ENCODE peak calls at places on chromosome 19, in four cellular contexts. One of them, this sample, is unnamed.

GRCh38 chr19:45075215-45076028 is 856 bp downstream of the ZNF296 start:
- DNase-seq in aorta: peak
- DNase-seq in lung: peak
- DNase-seq in body of pancreas: peak
- DNase-seq in this sample: peak

GRCh38 chr19:3625996-3626472 is 556 bp downstream of the CACTIN start:
- DNase-seq in body of pancreas: no peak
- DNase-seq in lung: no peak
- DNase-seq in aorta: no peak
- DNase-seq in this sample: no peak

GRCh38 chr19:40754611-40755247 is 3.7 kb downstream of the SNRPA start:
- DNase-seq in lung: no peak
- DNase-seq in aorta: no peak
- DNase-seq in body of pancreas: peak
- DNase-seq in this sample: no peak

GRCh38 chr19:17079710-17080440 is 4.3 kb downstream of the MYO9B start:
- DNase-seq in lung: peak
- DNase-seq in aorta: peak
- DNase-seq in body of pancreas: no peak
- DNase-seq in this sample: peak

GRCh38 chr19:47432499-47432898 is 13.2 kb upstream of the MEIS3 start:
- DNase-seq in aorta: no peak
- DNase-seq in body of pancreas: no peak
- DNase-seq in lung: no peak
- DNase-seq in this sample: no peak

GRCh38 chr19:16336571-16336970 is 11.9 kb downstream of the KLF2 start:
- DNase-seq in body of pancreas: no peak
- DNase-seq in aorta: no peak
- DNase-seq in lung: no peak
- DNase-seq in this sample: no peak

GRCh38 chr19:44356383-44357111 is at the start of gene ZNF112:
- DNase-seq in aorta: peak
- DNase-seq in lung: peak
- DNase-seq in body of pancreas: peak
- DNase-seq in this sample: peak

GRCh38 chr19:40791349-40791748 is 7.6 kb upstream of the EGLN2 start:
- DNase-seq in aorta: no peak
- DNase-seq in body of pancreas: no peak
- DNase-seq in lung: peak
- DNase-seq in this sample: peak

GRCh38 chr19:29321116-29321515 is 108.2 kb upstream of the UQCRFS1 start:
- DNase-seq in aorta: no peak
- DNase-seq in body of pancreas: no peak
- DNase-seq in lung: no peak
- DNase-seq in this sample: no peak

GRCh38 chr19:30135358-30135757 is 193.3 kb downstream of the URI1 start:
- DNase-seq in lung: no peak
- DNase-seq in aorta: peak
- DNase-seq in body of pancreas: no peak
- DNase-seq in this sample: no peak

GRCh38 chr19:15125232-15126067 is 18.2 kb downstream of the SYDE1 start:
- DNase-seq in aorta: peak
- DNase-seq in body of pancreas: peak
- DNase-seq in lung: peak
- DNase-seq in this sample: peak

GRCh38 chr19:43332058-43332922 is 21.2 kb upstream of the CD177 start:
- DNase-seq in lung: no peak
- DNase-seq in body of pancreas: no peak
- DNase-seq in aorta: no peak
- DNase-seq in this sample: no peak

DNA sequence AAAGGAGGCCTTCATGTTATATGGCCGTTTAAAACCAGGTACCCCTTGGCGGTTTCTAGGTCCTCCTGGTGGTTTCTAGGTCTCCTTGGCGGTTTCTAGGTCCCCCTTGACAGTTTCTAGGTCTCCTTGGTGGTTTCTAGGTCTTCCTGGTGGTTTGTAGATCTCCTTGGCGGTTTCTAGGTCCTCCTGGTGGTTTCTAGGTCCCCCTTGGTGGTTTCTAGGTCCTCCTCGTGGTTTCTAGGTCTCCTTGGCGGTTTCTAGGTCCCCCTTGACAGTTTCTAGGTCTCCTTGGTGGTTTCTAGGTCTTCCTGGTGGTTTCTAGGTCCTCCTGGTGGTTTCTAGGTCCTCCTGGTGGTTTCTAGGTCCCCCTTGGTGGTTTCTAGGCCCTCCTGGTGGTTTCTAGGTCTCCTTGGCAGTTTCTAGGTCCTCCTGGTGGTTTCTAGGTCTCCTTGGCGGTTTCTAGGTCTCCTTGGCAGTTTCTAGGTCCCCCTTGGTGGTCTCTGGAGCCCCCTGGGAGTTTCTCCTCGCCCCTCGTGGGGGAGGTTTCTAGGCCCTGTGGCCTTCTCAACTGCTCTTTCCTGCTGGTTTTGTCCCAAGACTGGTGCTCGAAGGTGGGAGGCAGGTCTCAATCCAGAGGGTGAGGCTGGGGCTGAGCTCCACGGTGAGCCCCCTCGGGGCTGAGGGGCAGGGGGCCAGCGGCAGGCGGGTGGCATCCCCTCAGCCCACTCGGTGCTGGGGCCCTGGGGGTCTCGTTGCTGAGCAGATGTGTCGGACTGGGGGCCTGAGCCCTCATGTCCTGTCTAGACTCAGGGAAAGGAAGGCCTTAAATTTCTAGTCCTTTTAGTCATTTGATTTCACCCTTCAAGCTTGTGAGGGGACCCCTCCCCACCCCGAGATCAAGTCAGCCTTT is 8.0 kb downstream of the HCN2 start:
- DNase-seq in lung: no peak
- DNase-seq in body of pancreas: no peak
- DNase-seq in aorta: no peak
- DNase-seq in this sample: no peak
- H3K27ac ChIP-seq in lung: no peak
- H3K27ac ChIP-seq in body of pancreas: no peak
- H3K27ac ChIP-seq in aorta: no peak
- H3K27ac ChIP-seq in this sample: no peak

GRCh38 chr19:7262470-7262869 is 31.7 kb downstream of the INSR start:
- DNase-seq in aorta: no peak
- DNase-seq in body of pancreas: no peak
- DNase-seq in lung: no peak
- DNase-seq in this sample: no peak
- H3K27ac ChIP-seq in aorta: no peak
- H3K27ac ChIP-seq in body of pancreas: peak
- H3K27ac ChIP-seq in lung: no peak
- H3K27ac ChIP-seq in this sample: no peak

GRCh38 chr19:41862445-41862986 is 2.5 kb downstream of the RPS19 start:
- DNase-seq in lung: no peak
- DNase-seq in body of pancreas: no peak
- DNase-seq in aorta: no peak
- DNase-seq in this sample: no peak
- H3K27ac ChIP-seq in lung: no peak
- H3K27ac ChIP-seq in body of pancreas: no peak
- H3K27ac ChIP-seq in aorta: no peak
- H3K27ac ChIP-seq in this sample: no peak

GRCh38 chr19:35756373-35757230 is at the start of gene HSPB6:
- DNase-seq in aorta: peak
- DNase-seq in body of pancreas: no peak
- DNase-seq in lung: no peak
- DNase-seq in this sample: peak

GRCh38 chr19:35755160-35755549 is 1.7 kb downstream of the HSPB6 start:
- DNase-seq in body of pancreas: no peak
- DNase-seq in lung: no peak
- DNase-seq in aorta: no peak
- DNase-seq in this sample: no peak

GRCh38 chr19:35755550-35756371 is 1.1 kb downstream of the HSPB6 start:
- DNase-seq in lung: no peak
- DNase-seq in aorta: peak
- DNase-seq in body of pancreas: peak
- DNase-seq in this sample: peak

GRCh38 chr19:35757749-35758608 is at the start of gene PROSER3:
- DNase-seq in lung: peak
- DNase-seq in aorta: peak
- DNase-seq in body of pancreas: peak
- DNase-seq in this sample: peak

DNA sequence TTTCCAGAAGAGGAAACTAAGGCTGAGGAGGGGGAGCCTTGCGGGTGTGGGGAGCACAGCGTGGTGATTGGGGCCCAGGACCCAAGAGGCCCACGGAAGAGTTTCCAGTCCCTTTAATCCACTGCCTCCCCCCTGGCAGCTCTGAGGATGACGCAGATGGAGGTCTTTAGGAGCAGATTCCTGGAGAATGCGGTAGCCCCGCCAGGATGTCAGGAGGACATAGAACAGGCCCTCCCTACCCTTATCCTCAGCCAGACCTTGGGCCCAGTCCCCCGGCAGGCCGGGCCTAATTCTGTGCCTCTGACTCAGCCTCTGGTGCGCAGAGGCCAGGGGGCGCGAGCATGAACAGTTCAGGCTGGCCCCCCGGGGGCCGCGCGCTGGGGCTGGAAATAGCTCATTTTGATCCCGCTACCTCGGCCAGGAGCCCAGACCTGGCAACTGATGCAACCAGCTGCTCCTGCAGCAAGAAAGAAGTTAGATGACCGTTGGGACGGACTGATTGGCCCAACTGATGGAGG is 461 bp upstream of the HSPB6 start:
- DNase-seq in body of pancreas: peak
- DNase-seq in lung: peak
- DNase-seq in aorta: peak
- DNase-seq in this sample: peak
- H3K27ac ChIP-seq in body of pancreas: peak
- H3K27ac ChIP-seq in lung: peak
- H3K27ac ChIP-seq in aorta: peak
- H3K27ac ChIP-seq in this sample: peak

GRCh38 chr19:6275170-6275744 is 4.5 kb downstream of the MLLT1 start:
- DNase-seq in aorta: no peak
- DNase-seq in lung: no peak
- DNase-seq in body of pancreas: no peak
- DNase-seq in this sample: no peak

GRCh38 chr19:6276447-6276846 is 3.3 kb downstream of the MLLT1 start:
- DNase-seq in lung: peak
- DNase-seq in aorta: peak
- DNase-seq in body of pancreas: peak
- DNase-seq in this sample: peak

GRCh38 chr19:6272913-6273600 is 6.7 kb downstream of the MLLT1 start:
- DNase-seq in lung: no peak
- DNase-seq in aorta: no peak
- DNase-seq in body of pancreas: no peak
- DNase-seq in this sample: no peak

GRCh38 chr19:6273701-6274601 is 5.8 kb downstream of the MLLT1 start:
- DNase-seq in body of pancreas: peak
- DNase-seq in lung: peak
- DNase-seq in aorta: peak
- DNase-seq in this sample: peak

DNA sequence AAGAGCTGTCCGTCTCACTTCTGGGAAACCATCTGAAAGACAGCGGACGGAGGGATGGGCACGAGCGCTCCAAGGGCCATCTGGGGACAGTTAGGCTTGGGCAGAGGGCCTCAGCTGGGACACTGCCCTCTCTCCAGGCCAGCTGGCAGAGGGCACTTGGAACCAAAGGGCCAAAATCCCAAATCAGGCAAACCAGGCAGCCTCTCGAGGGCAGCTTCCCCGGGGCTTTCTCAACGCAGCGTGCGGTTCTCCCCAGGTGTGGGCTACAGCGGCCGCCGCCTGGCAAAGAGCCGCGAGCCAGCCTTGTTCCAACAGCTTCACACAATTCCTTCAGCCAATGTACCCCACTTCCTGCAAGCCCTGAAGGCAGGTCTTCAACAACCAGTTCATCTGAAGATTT is 5.0 kb downstream of the MLLT1 start:
- DNase-seq in lung: no peak
- DNase-seq in body of pancreas: no peak
- DNase-seq in aorta: no peak
- DNase-seq in this sample: no peak
- H3K27ac ChIP-seq in lung: peak
- H3K27ac ChIP-seq in body of pancreas: peak
- H3K27ac ChIP-seq in aorta: peak
- H3K27ac ChIP-seq in this sample: peak

This sample was measured in thyroid gland.